ENCODE peak calls at places on chromosomes 6 and 20, in five cellular contexts. B is transverse colon, L is smooth muscle cell of the brain vasculature, K is NCI-H1092, J is ELF-1. E is an unnamed sample.

GRCh38 chr6:87561012-87561411 is 28.8 kb downstream of the RARS2 start:
- DNase-seq in B (no peak), L (no peak), K (no peak), J (no peak), E (no peak)

GRCh38 chr6:81075974-81076373 is 676.5 kb downstream of the TENT5A start:
- DNase-seq in B (no peak), L (no peak), K (no peak), J (peak), E (peak)

GRCh38 chr6:132712366-132712765 is 1.5 kb downstream of the VNN1 start:
- DNase-seq in B (no peak), L (no peak), K (no peak), J (no peak), E (peak)

GRCh38 chr6:125944434-125944816 is 12.1 kb upstream of the HINT3 start:
- DNase-seq in B (peak), L (no peak), K (no peak), J (no peak), E (peak)

GRCh38 chr6:113949499-113949898 is 21.4 kb downstream of the HDAC2 start:
- DNase-seq in B (no peak), L (no peak), K (no peak), J (no peak), E (no peak)

GRCh38 chr6:4010035-4010434 is 68.9 kb downstream of the FAM217A start:
- DNase-seq in B (no peak), L (no peak), K (no peak), J (no peak), E (no peak)

GRCh38 chr6:30002871-30003270 is 58.2 kb upstream of the POLR1H start:
- DNase-seq in B (no peak), L (no peak), K (no peak), J (no peak), E (peak)

GRCh38 chr6:89268776-89269175 is 46.3 kb downstream of the GABRR2 start:
- DNase-seq in B (no peak), L (no peak), K (no peak), J (no peak), E (no peak)

GRCh38 chr20:2507875-2508630 is 662 bp downstream of the ZNF343 start:
- DNase-seq in B (peak), L (no peak), K (no peak), J (peak), E (no peak)

GRCh38 chr20:49685809-49686208 is 27.9 kb downstream of the B4GALT5 start:
- DNase-seq in B (no peak), L (no peak), K (no peak), J (no peak), E (peak)

GRCh38 chr6:152356659-152357058 is 280.5 kb downstream of the SYNE1 start:
- DNase-seq in B (no peak), L (no peak), K (no peak), J (peak), E (peak)

GRCh38 chr20:62804021-62804631 is 509 bp upstream of the OGFR start:
- DNase-seq in B (no peak), L (no peak), K (no peak), J (no peak), E (no peak)

GRCh38 chr20:50921783-50922501 is 9.3 kb downstream of the ADNP start:
- DNase-seq in B (no peak), L (no peak), K (no peak), J (peak), E (no peak)

GRCh38 chr6:7489376-7489775 is 52.1 kb upstream of the DSP start:
- DNase-seq in B (no peak), L (no peak), K (no peak), J (no peak), E (no peak)

GRCh38 chr20:36098364-36098763 is 56.2 kb upstream of the EPB41L1 start:
- DNase-seq in B (peak), L (no peak), K (no peak), J (no peak), E (peak)

E was measured in fibroblast of lung.